ENCODE peak calls at places on chromosomes 5 and 9, in four cellular contexts. A is tibial artery; T is CD4-positive, alpha-beta T cell; O is stimulated activated CD4-positive, alpha-beta T cell treated with anti-CD3 and anti-CD28 coated beads, Interleukin-12 subunit alpha, Interleukin-12 subunit beta, amount 100 ng/mL, for 24 hours. G is an unnamed sample.

GRCh38 chr5:177966009-177966838 is 29.8 kb downstream of the PROP1 start:
- DNase-seq in A (no peak), T (no peak), O (no peak), G (no peak)

GRCh38 chr5:69300537-69301203 is 31.9 kb downstream of the CCDC125 start:
- DNase-seq in A (no peak), T (no peak), O (no peak), G (no peak)

GRCh38 chr5:36655171-36655570 is 48.8 kb downstream of the SLC1A3 start:
- DNase-seq in A (no peak), T (no peak), O (no peak), G (no peak)

GRCh38 chr5:111953351-111954127 is 196.5 kb upstream of the NREP start:
- DNase-seq in A (no peak), T (no peak), O (no peak), G (no peak)

GRCh38 chr5:161703528-161703927 is 18.0 kb downstream of the GABRA6 start:
- DNase-seq in A (no peak), T (no peak), O (no peak), G (no peak)

GRCh38 chr9:105637787-105638395 is 24.4 kb upstream of the TAL2 start:
- DNase-seq in A (no peak), T (no peak), O (no peak), G (no peak)

GRCh38 chr5:173932695-173933139 is 44.6 kb downstream of the CPEB4 start:
- DNase-seq in A (no peak), T (no peak), O (no peak), G (no peak)

GRCh38 chr5:171432076-171432475 is 12.6 kb downstream of the FGF18 start:
- DNase-seq in A (peak; percentile 25), T (no peak), O (no peak), G (no peak)

GRCh38 chr5:179415291-179416060 is 70.2 kb upstream of the ADAMTS2 start:
- DNase-seq in A (no peak), T (no peak), O (no peak), G (no peak)

GRCh38 chr5:93189707-93190120 is 391.3 kb downstream of the NR2F1-AS1 start:
- DNase-seq in A (no peak), T (no peak), O (no peak), G (no peak)

GRCh38 chr9:93955356-93956182 is 414 bp upstream of the BARX1 start:
- DNase-seq in A (no peak), T (no peak), O (no peak), G (no peak)

GRCh38 chr9:94603259-94603776 is 9.7 kb upstream of the FBP2 start:
- DNase-seq in A (no peak), T (peak; percentile 58), O (peak; percentile 40), G (peak; percentile 60)

GRCh38 chr5:30667293-30667692 is 526.2 kb upstream of the CDH6 start:
- DNase-seq in A (no peak), T (no peak), O (no peak), G (no peak)

GRCh38 chr5:176837707-176838115 is 27.4 kb downstream of the UNC5A start:
- DNase-seq in A (peak; percentile 85), T (peak; percentile 49), O (peak; percentile 33), G (peak; percentile 44)

GRCh38 chr9:123807241-123807640 is 122.7 kb downstream of the DENND1A start:
- DNase-seq in A (no peak), T (no peak), O (no peak), G (no peak)

GRCh38 chr9:128419061-128419925 is 1.4 kb upstream of the CERCAM start:
- DNase-seq in A (no peak), T (no peak), O (no peak), G (no peak)

GRCh38 chr5:81778642-81779041 is 27.7 kb upstream of the SSBP2 start:
- DNase-seq in A (no peak), T (no peak), O (no peak), G (no peak)

GRCh38 chr5:140357731-140358093 is 2.3 kb upstream of the SLC4A9 start:
- DNase-seq in A (peak; percentile 89), T (peak; percentile 69), O (peak; percentile 58), G (peak; percentile 79)

GRCh38 chr9:93893899-93894690 is 61.1 kb downstream of the BARX1 start:
- DNase-seq in A (peak; percentile 48), T (no peak), O (no peak), G (no peak)

GRCh38 chr5:129082225-129083136 is 12.1 kb upstream of the ISOC1 start:
- DNase-seq in A (no peak), T (no peak), O (no peak), G (no peak)

GRCh38 chr5:124683917-124684555 is 62.4 kb downstream of the ZNF608 start:
- DNase-seq in A (no peak), T (no peak), O (no peak), G (no peak)

G was measured in GM18507.